ENCODE peak calls at places on chromosome 14, in six cellular contexts. One of them, this sample, is unnamed.

GRCh38 chr14:52711666-52712065 is 4.7 kb downstream of the PSMC6 start:
- DNase-seq in colonic mucosa: no peak
- DNase-seq in brain microvascular endothelial cell: no peak
- DNase-seq in tibial nerve: no peak
- DNase-seq in CD8-positive, alpha-beta T cell: no peak
- DNase-seq in AG04450: no peak
- DNase-seq in this sample: no peak

GRCh38 chr14:70789361-70789760 is 20.0 kb downstream of the MAP3K9 start:
- DNase-seq in colonic mucosa: no peak
- DNase-seq in brain microvascular endothelial cell: peak; percentile 71
- DNase-seq in tibial nerve: no peak
- DNase-seq in CD8-positive, alpha-beta T cell: no peak
- DNase-seq in AG04450: no peak
- DNase-seq in this sample: peak; percentile 66

GRCh38 chr14:66036598-66036997 is 449.6 kb upstream of the CCDC196 start:
- DNase-seq in colonic mucosa: no peak
- DNase-seq in brain microvascular endothelial cell: no peak
- DNase-seq in tibial nerve: no peak
- DNase-seq in CD8-positive, alpha-beta T cell: no peak
- DNase-seq in AG04450: no peak
- DNase-seq in this sample: no peak

GRCh38 chr14:50856660-50857059 is 15.2 kb upstream of the ABHD12B start:
- DNase-seq in colonic mucosa: no peak
- DNase-seq in brain microvascular endothelial cell: no peak
- DNase-seq in tibial nerve: no peak
- DNase-seq in CD8-positive, alpha-beta T cell: no peak
- DNase-seq in AG04450: no peak
- DNase-seq in this sample: no peak

GRCh38 chr14:61653507-61653906 is 41.8 kb upstream of the HIF1A start:
- DNase-seq in colonic mucosa: no peak
- DNase-seq in brain microvascular endothelial cell: peak; percentile 61
- DNase-seq in tibial nerve: no peak
- DNase-seq in CD8-positive, alpha-beta T cell: no peak
- DNase-seq in AG04450: peak; percentile 53
- DNase-seq in this sample: no peak

GRCh38 chr14:45526715-45527549 is 273.9 kb upstream of the MIS18BP1 start:
- DNase-seq in colonic mucosa: peak; percentile 29
- DNase-seq in brain microvascular endothelial cell: peak; percentile 18
- DNase-seq in tibial nerve: no peak
- DNase-seq in CD8-positive, alpha-beta T cell: no peak
- DNase-seq in AG04450: no peak
- DNase-seq in this sample: no peak

GRCh38 chr14:64566651-64567122 is 16.9 kb downstream of the PPP1R36 start:
- DNase-seq in colonic mucosa: no peak
- DNase-seq in brain microvascular endothelial cell: no peak
- DNase-seq in tibial nerve: no peak
- DNase-seq in CD8-positive, alpha-beta T cell: no peak
- DNase-seq in AG04450: no peak
- DNase-seq in this sample: no peak

GRCh38 chr14:100813291-100813690 is 12.6 kb upstream of the MEG3 start:
- DNase-seq in colonic mucosa: no peak
- DNase-seq in brain microvascular endothelial cell: no peak
- DNase-seq in tibial nerve: no peak
- DNase-seq in CD8-positive, alpha-beta T cell: no peak
- DNase-seq in AG04450: no peak
- DNase-seq in this sample: no peak

GRCh38 chr14:24093901-24094838 is at the start of gene PCK2:
- DNase-seq in colonic mucosa: peak; percentile 96
- DNase-seq in brain microvascular endothelial cell: peak; percentile 68
- DNase-seq in tibial nerve: peak; percentile 91
- DNase-seq in CD8-positive, alpha-beta T cell: peak; percentile 39
- DNase-seq in AG04450: peak; percentile 73
- DNase-seq in this sample: peak; percentile 98

GRCh38 chr14:68376067-68376810 is 416.6 kb downstream of the ZFP36L1 start:
- DNase-seq in colonic mucosa: no peak
- DNase-seq in brain microvascular endothelial cell: no peak
- DNase-seq in tibial nerve: no peak
- DNase-seq in CD8-positive, alpha-beta T cell: no peak
- DNase-seq in AG04450: no peak
- DNase-seq in this sample: no peak

GRCh38 chr14:38481939-38482678 is 226.2 kb upstream of the CLEC14A start:
- DNase-seq in colonic mucosa: no peak
- DNase-seq in brain microvascular endothelial cell: no peak
- DNase-seq in tibial nerve: no peak
- DNase-seq in CD8-positive, alpha-beta T cell: no peak
- DNase-seq in AG04450: no peak
- DNase-seq in this sample: peak; percentile 45

GRCh38 chr14:90060965-90061848 is 587 bp upstream of the KCNK13 start:
- DNase-seq in colonic mucosa: no peak
- DNase-seq in brain microvascular endothelial cell: no peak
- DNase-seq in tibial nerve: no peak
- DNase-seq in CD8-positive, alpha-beta T cell: no peak
- DNase-seq in AG04450: no peak
- DNase-seq in this sample: no peak

GRCh38 chr14:65361920-65362319 is 50.6 kb upstream of the FUT8 start:
- DNase-seq in colonic mucosa: no peak
- DNase-seq in brain microvascular endothelial cell: peak; percentile 73
- DNase-seq in tibial nerve: no peak
- DNase-seq in CD8-positive, alpha-beta T cell: no peak
- DNase-seq in AG04450: peak; percentile 73
- DNase-seq in this sample: no peak

GRCh38 chr14:100546051-100546443 is 41.2 kb downstream of the BEGAIN start:
- DNase-seq in colonic mucosa: peak; percentile 49
- DNase-seq in brain microvascular endothelial cell: no peak
- DNase-seq in tibial nerve: no peak
- DNase-seq in CD8-positive, alpha-beta T cell: no peak
- DNase-seq in AG04450: no peak
- DNase-seq in this sample: peak; percentile 65

GRCh38 chr14:100784523-100785337 is 41.2 kb upstream of the MEG3 start:
- DNase-seq in colonic mucosa: no peak
- DNase-seq in brain microvascular endothelial cell: no peak
- DNase-seq in tibial nerve: no peak
- DNase-seq in CD8-positive, alpha-beta T cell: no peak
- DNase-seq in AG04450: no peak
- DNase-seq in this sample: no peak

GRCh38 chr14:68638056-68638816 is 154.6 kb downstream of the ZFP36L1 start:
- DNase-seq in colonic mucosa: no peak
- DNase-seq in brain microvascular endothelial cell: no peak
- DNase-seq in tibial nerve: no peak
- DNase-seq in CD8-positive, alpha-beta T cell: no peak
- DNase-seq in AG04450: no peak
- DNase-seq in this sample: no peak

GRCh38 chr14:24861083-24861630 is 188.8 kb downstream of the STXBP6 start:
- DNase-seq in colonic mucosa: no peak
- DNase-seq in brain microvascular endothelial cell: peak; percentile 27
- DNase-seq in tibial nerve: no peak
- DNase-seq in CD8-positive, alpha-beta T cell: no peak
- DNase-seq in AG04450: no peak
- DNase-seq in this sample: no peak

GRCh38 chr14:51860164-51860835 is at the start of gene GNG2:
- DNase-seq in colonic mucosa: peak; percentile 88
- DNase-seq in brain microvascular endothelial cell: peak; percentile 69
- DNase-seq in tibial nerve: peak; percentile 81
- DNase-seq in CD8-positive, alpha-beta T cell: peak; percentile 71
- DNase-seq in AG04450: no peak
- DNase-seq in this sample: peak; percentile 87

GRCh38 chr14:69006346-69006745 is 27.2 kb upstream of the ACTN1 start:
- DNase-seq in colonic mucosa: no peak
- DNase-seq in brain microvascular endothelial cell: no peak
- DNase-seq in tibial nerve: no peak
- DNase-seq in CD8-positive, alpha-beta T cell: no peak
- DNase-seq in AG04450: no peak
- DNase-seq in this sample: no peak

GRCh38 chr14:90288646-90289355 is 32.4 kb downstream of the PSMC1 start:
- DNase-seq in colonic mucosa: no peak
- DNase-seq in brain microvascular endothelial cell: no peak
- DNase-seq in tibial nerve: no peak
- DNase-seq in CD8-positive, alpha-beta T cell: no peak
- DNase-seq in AG04450: no peak
- DNase-seq in this sample: no peak

GRCh38 chr14:96806836-96807235 is 9.7 kb downstream of the VRK1 start:
- DNase-seq in colonic mucosa: no peak
- DNase-seq in brain microvascular endothelial cell: no peak
- DNase-seq in tibial nerve: no peak
- DNase-seq in CD8-positive, alpha-beta T cell: no peak
- DNase-seq in AG04450: no peak
- DNase-seq in this sample: no peak

GRCh38 chr14:72792051-72792788 is 101.7 kb downstream of the DPF3 start:
- DNase-seq in colonic mucosa: no peak
- DNase-seq in brain microvascular endothelial cell: peak; percentile 18
- DNase-seq in tibial nerve: no peak
- DNase-seq in CD8-positive, alpha-beta T cell: no peak
- DNase-seq in AG04450: no peak
- DNase-seq in this sample: no peak

GRCh38 chr14:47715330-47715729 is 39.9 kb upstream of the MDGA2 start:
- DNase-seq in colonic mucosa: no peak
- DNase-seq in brain microvascular endothelial cell: peak; percentile 57
- DNase-seq in tibial nerve: no peak
- DNase-seq in CD8-positive, alpha-beta T cell: no peak
- DNase-seq in AG04450: no peak
- DNase-seq in this sample: no peak

GRCh38 chr14:72518809-72519377 is 375.0 kb downstream of the DPF3 start:
- DNase-seq in colonic mucosa: no peak
- DNase-seq in brain microvascular endothelial cell: no peak
- DNase-seq in tibial nerve: no peak
- DNase-seq in CD8-positive, alpha-beta T cell: no peak
- DNase-seq in AG04450: no peak
- DNase-seq in this sample: no peak

GRCh38 chr14:55850803-55851202 is 267.4 kb upstream of the PELI2 start:
- DNase-seq in colonic mucosa: peak; percentile 32
- DNase-seq in brain microvascular endothelial cell: peak; percentile 35
- DNase-seq in tibial nerve: no peak
- DNase-seq in CD8-positive, alpha-beta T cell: no peak
- DNase-seq in AG04450: no peak
- DNase-seq in this sample: no peak

GRCh38 chr14:70317091-70317968 is 42.2 kb downstream of the COX16 start:
- DNase-seq in colonic mucosa: no peak
- DNase-seq in brain microvascular endothelial cell: no peak
- DNase-seq in tibial nerve: no peak
- DNase-seq in CD8-positive, alpha-beta T cell: no peak
- DNase-seq in AG04450: no peak
- DNase-seq in this sample: no peak

GRCh38 chr14:100582496-100583165 is 4.6 kb downstream of the BEGAIN start:
- DNase-seq in colonic mucosa: no peak
- DNase-seq in brain microvascular endothelial cell: no peak
- DNase-seq in tibial nerve: no peak
- DNase-seq in CD8-positive, alpha-beta T cell: no peak
- DNase-seq in AG04450: no peak
- DNase-seq in this sample: peak; percentile 23

GRCh38 chr14:93346926-93347721 is at the start of gene COX8C:
- DNase-seq in colonic mucosa: no peak
- DNase-seq in brain microvascular endothelial cell: no peak
- DNase-seq in tibial nerve: no peak
- DNase-seq in CD8-positive, alpha-beta T cell: no peak
- DNase-seq in AG04450: no peak
- DNase-seq in this sample: no peak
- TF ChIP-seq CTCF in colonic mucosa: no peak
- TF ChIP-seq CTCF in brain microvascular endothelial cell: no peak
- TF ChIP-seq CTCF in tibial nerve: no peak
- TF ChIP-seq CTCF in CD8-positive, alpha-beta T cell: no peak
- TF ChIP-seq CTCF in AG04450: no peak
- TF ChIP-seq CTCF in this sample: no peak

DNA sequence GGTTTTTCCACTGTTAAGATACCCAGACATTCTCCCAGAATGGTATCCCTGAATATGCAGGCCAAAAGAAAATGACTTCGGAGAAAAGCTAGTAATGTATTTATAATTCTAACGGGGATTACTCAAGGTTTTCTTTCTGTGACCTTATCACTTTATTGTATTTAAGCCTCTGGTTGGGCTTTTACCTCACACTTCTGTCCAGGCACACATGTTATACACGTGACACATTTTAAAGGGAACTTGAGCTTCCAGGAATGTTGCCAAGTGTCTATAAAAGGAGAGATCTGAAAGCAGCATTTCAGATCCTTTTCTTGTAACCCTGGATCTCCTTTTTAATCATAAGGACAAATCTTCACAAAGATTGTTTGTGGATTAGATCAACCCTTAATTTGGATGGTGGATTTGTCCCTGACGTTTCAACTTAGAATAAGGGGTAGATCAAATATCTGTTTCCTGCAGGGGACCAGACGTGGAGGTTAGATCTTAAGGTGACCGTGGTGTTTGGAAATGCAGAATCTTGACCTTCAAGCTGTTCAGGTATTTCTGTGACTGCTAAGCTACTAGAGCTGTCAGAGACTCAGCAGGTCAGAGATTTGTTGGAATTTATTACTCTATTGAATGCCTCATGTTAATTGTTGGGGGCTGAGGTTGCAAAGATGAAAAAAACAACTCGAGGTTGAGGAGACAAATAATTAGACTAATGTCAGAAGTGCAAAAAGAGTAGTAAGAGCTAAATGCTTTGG is 1.5 kb downstream of the CIPC start:
- DNase-seq in colonic mucosa: peak; percentile 50
- DNase-seq in brain microvascular endothelial cell: peak; percentile 40
- DNase-seq in tibial nerve: no peak
- DNase-seq in CD8-positive, alpha-beta T cell: no peak
- DNase-seq in AG04450: peak; percentile 21
- DNase-seq in this sample: no peak
- H3K4me3 ChIP-seq in colonic mucosa: peak overlapping the region; percentile 70
- H3K4me3 ChIP-seq in brain microvascular endothelial cell: no peak overlapping the region
- H3K4me3 ChIP-seq in tibial nerve: peak overlapping the region; percentile 83
- H3K4me3 ChIP-seq in CD8-positive, alpha-beta T cell: no peak overlapping the region
- H3K4me3 ChIP-seq in AG04450: peak overlapping the region; percentile 99
- H3K4me3 ChIP-seq in this sample: peak overlapping the region; percentile 72

GRCh38 chr14:81245771-81246170 is 25.0 kb upstream of the GTF2A1 start:
- DNase-seq in colonic mucosa: no peak
- DNase-seq in brain microvascular endothelial cell: no peak
- DNase-seq in tibial nerve: no peak
- DNase-seq in CD8-positive, alpha-beta T cell: no peak
- DNase-seq in AG04450: no peak
- DNase-seq in this sample: no peak

GRCh38 chr14:81252278-81252677 is 31.5 kb upstream of the GTF2A1 start:
- DNase-seq in colonic mucosa: no peak
- DNase-seq in brain microvascular endothelial cell: no peak
- DNase-seq in tibial nerve: no peak
- DNase-seq in CD8-positive, alpha-beta T cell: no peak
- DNase-seq in AG04450: no peak
- DNase-seq in this sample: no peak

GRCh38 chr14:81243499-81243898 is 22.7 kb upstream of the GTF2A1 start:
- DNase-seq in colonic mucosa: no peak
- DNase-seq in brain microvascular endothelial cell: no peak
- DNase-seq in tibial nerve: no peak
- DNase-seq in CD8-positive, alpha-beta T cell: no peak
- DNase-seq in AG04450: no peak
- DNase-seq in this sample: no peak

GRCh38 chr14:81246561-81247270 is 26.0 kb upstream of the GTF2A1 start:
- DNase-seq in colonic mucosa: no peak
- DNase-seq in brain microvascular endothelial cell: no peak
- DNase-seq in tibial nerve: no peak
- DNase-seq in CD8-positive, alpha-beta T cell: no peak
- DNase-seq in AG04450: no peak
- DNase-seq in this sample: peak; percentile 39

GRCh38 chr14:81247271-81247766 is 26.6 kb upstream of the GTF2A1 start:
- DNase-seq in colonic mucosa: no peak
- DNase-seq in brain microvascular endothelial cell: no peak
- DNase-seq in tibial nerve: no peak
- DNase-seq in CD8-positive, alpha-beta T cell: no peak
- DNase-seq in AG04450: no peak
- DNase-seq in this sample: no peak
- H3K27ac ChIP-seq in colonic mucosa: no peak overlapping the region
- H3K27ac ChIP-seq in brain microvascular endothelial cell: no peak overlapping the region
- H3K27ac ChIP-seq in tibial nerve: no peak overlapping the region
- H3K27ac ChIP-seq in CD8-positive, alpha-beta T cell: no peak overlapping the region
- H3K27ac ChIP-seq in AG04450: no peak overlapping the region
- H3K27ac ChIP-seq in this sample: no peak overlapping the region

GRCh38 chr14:59997496-59997895 is 77.6 kb downstream of the LRRC9 start:
- DNase-seq in colonic mucosa: no peak
- DNase-seq in brain microvascular endothelial cell: no peak
- DNase-seq in tibial nerve: no peak
- DNase-seq in CD8-positive, alpha-beta T cell: no peak
- DNase-seq in AG04450: no peak
- DNase-seq in this sample: no peak
- TF ChIP-seq CTCF in colonic mucosa: no peak
- TF ChIP-seq CTCF in brain microvascular endothelial cell: no peak
- TF ChIP-seq CTCF in tibial nerve: no peak
- TF ChIP-seq CTCF in CD8-positive, alpha-beta T cell: no peak
- TF ChIP-seq CTCF in AG04450: no peak
- TF ChIP-seq CTCF in this sample: no peak

This sample was measured in lower lobe of right lung.